ENCODE peak calls at places on chromosome 19, in five cellular contexts. G is stimulated activated CD8-positive, alpha-beta memory T cell treated with anti-CD3 and anti-CD28 coated beads, Interleukin-7, amount 100 ng/mL, for 1 hour; B is astrocyte of the cerebellum; Q is NCI-H1105; X is glutamatergic neuron. P is an unnamed sample.

GRCh38 chr19:55690109-55690768 is 15.2 kb downstream of the EPN1 start:
- DNase-seq in G (no peak), B (no peak), Q (no peak), X (no peak), P (no peak)

GRCh38 chr19:17266975-17267788 is at the start of gene BABAM1:
- DNase-seq in G (peak), B (peak), Q (peak), X (peak), P (peak)

GRCh38 chr19:5080030-5080644 is 111.2 kb downstream of the KDM4B start:
- DNase-seq in G (no peak), B (no peak), Q (peak), X (no peak), P (peak)

GRCh38 chr19:49954933-49955332 is 6.0 kb downstream of the SIGLEC11 start:
- DNase-seq in G (no peak), B (no peak), Q (no peak), X (no peak), P (no peak)

GRCh38 chr19:22144394-22144793 is 52.4 kb downstream of the ZNF676 start:
- DNase-seq in G (no peak), B (no peak), Q (no peak), X (no peak), P (peak)

GRCh38 chr19:3543150-3544053 is 4.4 kb downstream of the TEKTIP1 start:
- DNase-seq in G (no peak), B (no peak), Q (no peak), X (no peak), P (no peak)

GRCh38 chr19:39823693-39824092 is 10.3 kb downstream of the DYRK1B start:
- DNase-seq in G (no peak), B (no peak), Q (no peak), X (peak), P (peak)

GRCh38 chr19:35330475-35330874 is 1.5 kb downstream of the CD22 start:
- DNase-seq in G (no peak), B (no peak), Q (no peak), X (no peak), P (no peak)

GRCh38 chr19:28170066-28170465 is 1042.9 kb downstream of the UQCRFS1 start:
- DNase-seq in G (no peak), B (no peak), Q (peak), X (no peak), P (no peak)

GRCh38 chr19:40754611-40755247 is 3.7 kb downstream of the SNRPA start:
- DNase-seq in G (no peak), B (no peak), Q (no peak), X (no peak), P (no peak)

GRCh38 chr19:10823690-10824089 is 12.3 kb downstream of the TMED1 start:
- DNase-seq in G (no peak), B (no peak), Q (no peak), X (no peak), P (no peak)

P was measured in SK-N-SH.